ENCODE peak calls at places on chromosomes 2 and 18, in seven cellular contexts. R is CD8-positive, alpha-beta T cell; V is A673; N is left ventricle myocardium inferior; Z is tibial artery; L is right cardiac atrium; F is mammary epithelial cell. I is an unnamed sample.
A peak's percentile ranks its signal among the peaks of the same experiment; 100 is the strongest.

GRCh38 chr2:240780023-240780831 is 39.8 kb downstream of the KIF1A start:
- DNase-seq in R (no peak), V (peak; percentile 15), N (no peak), Z (no peak), L (peak; percentile 17), F (no peak), I (no peak)

GRCh38 chr18:23746851-23747250 is 57.6 kb downstream of the LAMA3 start:
- DNase-seq in R (no peak), V (no peak), N (no peak), Z (no peak), L (no peak), F (no peak), I (no peak)

GRCh38 chr2:36478332-36478738 is 119.6 kb downstream of the FEZ2 start:
- DNase-seq in R (no peak), V (peak; percentile 64), N (no peak), Z (no peak), L (no peak), F (peak; percentile 79), I (no peak)

GRCh38 chr2:141534671-141535359 is 596.0 kb downstream of the LRP1B start:
- DNase-seq in R (no peak), V (peak; percentile 44), N (no peak), Z (no peak), L (no peak), F (no peak), I (no peak)

GRCh38 chr2:127197475-127198385 is 22.4 kb downstream of the CYP27C1 start:
- DNase-seq in R (no peak), V (peak; percentile 89), N (peak; percentile 44), Z (no peak), L (peak; percentile 46), F (no peak), I (no peak)

GRCh38 chr2:24515841-24516240 is 24.8 kb downstream of the NCOA1 start:
- DNase-seq in R (no peak), V (peak; percentile 16), N (no peak), Z (no peak), L (no peak), F (no peak), I (no peak)

GRCh38 chr18:50644807-50645206 is 84.9 kb downstream of the MAPK4 start:
- DNase-seq in R (no peak), V (peak; percentile 14), N (no peak), Z (no peak), L (no peak), F (no peak), I (no peak)

GRCh38 chr2:107728586-107728985 is 98.1 kb upstream of the RGPD4 start:
- DNase-seq in R (no peak), V (no peak), N (no peak), Z (no peak), L (no peak), F (no peak), I (no peak)

GRCh38 chr2:158795110-158795924 is at the start of gene DAPL1:
- DNase-seq in R (no peak), V (peak; percentile 55), N (no peak), Z (no peak), L (no peak), F (no peak), I (no peak)

GRCh38 chr18:47929681-47930085 is 776 bp downstream of the SMAD2 start:
- DNase-seq in R (no peak), V (no peak), N (no peak), Z (peak; percentile 21), L (no peak), F (peak; percentile 68), I (peak; percentile 10)

GRCh38 chr2:120767486-120768005 is 31.9 kb downstream of the GLI2 start:
- DNase-seq in R (no peak), V (no peak), N (peak; percentile 1), Z (peak; percentile 8), L (peak; percentile 7), F (no peak), I (no peak)

GRCh38 chr2:177072069-177072468 is 140.5 kb upstream of the HNRNPA3 start:
- DNase-seq in R (no peak), V (peak; percentile 93), N (no peak), Z (no peak), L (no peak), F (no peak), I (no peak)

GRCh38 chr18:43692291-43692690 is 415.0 kb upstream of the SYT4 start:
- DNase-seq in R (no peak), V (peak; percentile 9), N (no peak), Z (no peak), L (no peak), F (no peak), I (no peak)

GRCh38 chr2:201264472-201265173 is 4.3 kb downstream of the CASP8 start:
- DNase-seq in R (no peak), V (peak; percentile 30), N (no peak), Z (no peak), L (no peak), F (no peak), I (no peak)
- H3K27ac ChIP-seq in R (no peak overlapping the region), V (no peak overlapping the region), N (no peak overlapping the region), Z (no peak overlapping the region), L (no peak overlapping the region), F (no peak overlapping the region), I (no peak overlapping the region)

DNA sequence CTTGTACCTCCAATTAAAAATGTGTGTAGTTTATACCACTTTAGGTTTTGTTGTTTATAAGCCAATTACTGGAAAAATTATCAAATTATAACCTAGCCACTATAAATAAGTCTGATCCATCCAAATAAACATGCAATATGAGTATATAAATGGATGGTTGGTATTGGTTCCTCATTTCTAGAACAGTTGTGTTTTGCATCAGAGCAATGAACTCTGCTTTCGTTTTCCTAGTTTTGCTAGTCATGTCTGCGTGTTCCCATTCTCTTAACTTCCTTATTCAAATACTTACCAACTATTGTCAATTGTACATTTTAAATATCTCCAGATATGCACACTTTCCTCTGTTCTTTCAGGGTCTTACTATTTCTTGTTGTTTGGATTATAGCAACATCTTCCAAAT is 641.7 kb downstream of the NR4A2 start:
- DNase-seq in R (no peak), V (no peak), N (no peak), Z (no peak), L (no peak), F (no peak), I (no peak)
- H3K27ac ChIP-seq in R (no peak overlapping the region), V (no peak overlapping the region), N (no peak overlapping the region), Z (no peak overlapping the region), L (no peak overlapping the region), F (no peak overlapping the region), I (no peak overlapping the region)

GRCh38 chr2:227450196-227450851 is 21.6 kb upstream of the AGFG1 start:
- DNase-seq in R (no peak), V (no peak), N (no peak), Z (no peak), L (no peak), F (no peak), I (no peak)
- H3K27ac ChIP-seq in R (no peak overlapping the region), V (peak overlapping the region; percentile 39), N (peak overlapping the region; percentile 73), Z (no peak overlapping the region), L (no peak overlapping the region), F (no peak overlapping the region), I (no peak overlapping the region)

GRCh38 chr18:55233850-55234249 is 274.6 kb upstream of the CCDC68 start:
- DNase-seq in R (no peak), V (no peak), N (no peak), Z (no peak), L (no peak), F (no peak), I (no peak)
- H3K27ac ChIP-seq in R (no peak overlapping the region), V (no peak overlapping the region), N (peak overlapping the region; percentile 88), Z (no peak overlapping the region), L (no peak overlapping the region), F (no peak overlapping the region), I (no peak overlapping the region)

GRCh38 chr2:85594715-85595377 is 699 bp upstream of the RNF181 start:
- DNase-seq in R (no peak), V (no peak), N (no peak), Z (no peak), L (no peak), F (no peak), I (no peak)
- H3K27ac ChIP-seq in R (peak overlapping the region; percentile 73), V (peak overlapping the region; percentile 83), N (peak overlapping the region; percentile 93), Z (peak overlapping the region; percentile 98), L (peak overlapping the region; percentile 91), F (peak overlapping the region; percentile 75), I (peak overlapping the region; percentile 92)